ENCODE peak calls at places on chromosomes 16 and 17, in seven cellular contexts. L is HFFc6, D is RCC 7860, Z is stromal cell of bone marrow, B is foreskin keratinocyte, Q is mesenchymal stem cell, J is uterus. H is an unnamed sample.

GRCh38 chr16:64276646-64277045 is 845.2 kb downstream of the CDH11 start:
- DNase-seq in L (no peak), D (no peak), Z (no peak), B (no peak), Q (no peak), J (no peak), H (no peak)

GRCh38 chr16:27671410-27671809 is 121.5 kb downstream of the KATNIP start:
- DNase-seq in L (no peak), D (peak), Z (no peak), B (peak), Q (no peak), J (no peak), H (no peak)

GRCh38 chr16:23129686-23130085 is 19.6 kb downstream of the USP31 start:
- DNase-seq in L (no peak), D (no peak), Z (no peak), B (no peak), Q (no peak), J (no peak), H (no peak)

GRCh38 chr17:49969134-49969759 is at the start of gene DLX4:
- DNase-seq in L (no peak), D (no peak), Z (no peak), B (no peak), Q (no peak), J (no peak), H (no peak)

GRCh38 chr16:56384074-56384721 is 41.1 kb downstream of the AMFR start:
- DNase-seq in L (no peak), D (no peak), Z (no peak), B (no peak), Q (no peak), J (no peak), H (no peak)

GRCh38 chr17:73882590-73882989 is 238.3 kb upstream of the SDK2 start:
- DNase-seq in L (no peak), D (no peak), Z (no peak), B (no peak), Q (no peak), J (no peak), H (no peak)

GRCh38 chr17:57949649-57950048 is 5.6 kb downstream of the CUEDC1 start:
- DNase-seq in L (peak), D (no peak), Z (no peak), B (peak), Q (no peak), J (no peak), H (no peak)

GRCh38 chr16:19073863-19074262 is 6.4 kb downstream of the COQ7 start:
- DNase-seq in L (no peak), D (no peak), Z (no peak), B (no peak), Q (no peak), J (no peak), H (no peak)

GRCh38 chr17:63516910-63517824 is 6.0 kb upstream of the KCNH6 start:
- DNase-seq in L (peak), D (peak), Z (no peak), B (peak), Q (peak), J (no peak), H (no peak)

GRCh38 chr17:30235386-30236296 is at the start of gene SLC6A4:
- DNase-seq in L (no peak), D (no peak), Z (no peak), B (peak), Q (peak), J (no peak), H (no peak)

GRCh38 chr17:31842416-31843381 is 16.3 kb downstream of the COPRS start:
- DNase-seq in L (peak), D (peak), Z (peak), B (peak), Q (peak), J (peak), H (peak)

GRCh38 chr17:21127508-21128077 is 829 bp downstream of the DHRS7B start:
- DNase-seq in L (no peak), D (no peak), Z (no peak), B (no peak), Q (no peak), J (no peak), H (no peak)

GRCh38 chr16:89114159-89114981 is 20.7 kb downstream of the ACSF3 start:
- DNase-seq in L (peak), D (no peak), Z (no peak), B (peak), Q (no peak), J (no peak), H (no peak)

GRCh38 chr17:10369239-10369638 is 3.6 kb downstream of the MYH13 start:
- DNase-seq in L (no peak), D (no peak), Z (no peak), B (no peak), Q (no peak), J (no peak), H (no peak)

GRCh38 chr17:12256380-12256995 is 235.8 kb downstream of the MAP2K4 start:
- DNase-seq in L (peak), D (peak), Z (peak), B (peak), Q (peak), J (peak), H (no peak)

GRCh38 chr16:49120631-49121030 is 161.0 kb downstream of the CBLN1 start:
- DNase-seq in L (no peak), D (no peak), Z (no peak), B (peak), Q (no peak), J (no peak), H (no peak)

GRCh38 chr17:61199431-61200348 is 200.0 kb upstream of the TBX2 start:
- DNase-seq in L (no peak), D (no peak), Z (no peak), B (no peak), Q (no peak), J (no peak), H (no peak)

GRCh38 chr16:60013076-60013475 is 1279.0 kb upstream of the GOT2 start:
- DNase-seq in L (no peak), D (no peak), Z (no peak), B (no peak), Q (no peak), J (no peak), H (no peak)

GRCh38 chr17:280901-281300 is 71.7 kb downstream of the RPH3AL start:
- DNase-seq in L (no peak), D (no peak), Z (no peak), B (no peak), Q (no peak), J (peak), H (no peak)

GRCh38 chr16:48918520-48919258 is 308.7 kb upstream of the N4BP1 start:
- DNase-seq in L (no peak), D (peak), Z (no peak), B (peak), Q (no peak), J (no peak), H (no peak)

GRCh38 chr17:63406689-63407330 is 39.3 kb downstream of the CYB561 start:
- DNase-seq in L (peak), D (peak), Z (peak), B (peak), Q (peak), J (peak), H (peak)

GRCh38 chr16:80620656-80621605 is 80.1 kb downstream of the DYNLRB2 start:
- DNase-seq in L (peak), D (no peak), Z (no peak), B (no peak), Q (no peak), J (no peak), H (no peak)

GRCh38 chr17:50534222-50534978 is 1.9 kb downstream of the EPN3 start:
- DNase-seq in L (no peak), D (peak), Z (no peak), B (peak), Q (peak), J (no peak), H (no peak)

GRCh38 chr17:32794533-32795246 is 82.2 kb downstream of the MYO1D start:
- DNase-seq in L (no peak), D (no peak), Z (no peak), B (no peak), Q (no peak), J (no peak), H (no peak)

GRCh38 chr17:75588546-75589016 is 981 bp downstream of the MYO15B start:
- DNase-seq in L (no peak), D (no peak), Z (no peak), B (no peak), Q (no peak), J (peak), H (no peak)

GRCh38 chr17:39365252-39365651 is 36.2 kb downstream of the FBXL20 start:
- DNase-seq in L (peak), D (no peak), Z (peak), B (no peak), Q (no peak), J (no peak), H (no peak)

GRCh38 chr17:75414488-75414887 is 9.0 kb upstream of the GRB2 start:
- DNase-seq in L (no peak), D (no peak), Z (no peak), B (no peak), Q (no peak), J (no peak), H (no peak)

GRCh38 chr17:67260051-67260987 is 15.3 kb upstream of the HELZ start:
- DNase-seq in L (peak), D (no peak), Z (peak), B (peak), Q (peak), J (peak), H (no peak)

GRCh38 chr16:2708955-2709587 is 11.0 kb downstream of the PRSS27 start:
- DNase-seq in L (no peak), D (no peak), Z (no peak), B (no peak), Q (no peak), J (no peak), H (no peak)